ENCODE peak calls at places on chromosomes 2 and 18, in six cellular contexts. One of them, this sample, is unnamed.

GRCh38 chr2:128489580-128490273 is 171.1 kb upstream of the HS6ST1 start:
- DNase-seq in sigmoid colon: no peak
- DNase-seq in endodermal cell: peak
- DNase-seq in LNCaP clone FGC: no peak
- DNase-seq in foreskin keratinocyte: no peak
- DNase-seq in fibroblast of lung: no peak
- DNase-seq in this sample: no peak

GRCh38 chr18:73150199-73150598 is 282.4 kb upstream of the NETO1 start:
- DNase-seq in sigmoid colon: no peak
- DNase-seq in endodermal cell: no peak
- DNase-seq in LNCaP clone FGC: no peak
- DNase-seq in foreskin keratinocyte: no peak
- DNase-seq in fibroblast of lung: no peak
- DNase-seq in this sample: no peak

GRCh38 chr2:104858325-104858978 is 4.5 kb downstream of the POU3F3 start:
- DNase-seq in sigmoid colon: no peak
- DNase-seq in endodermal cell: no peak
- DNase-seq in LNCaP clone FGC: no peak
- DNase-seq in foreskin keratinocyte: no peak
- DNase-seq in fibroblast of lung: peak
- DNase-seq in this sample: no peak

GRCh38 chr2:144708641-144709040 is 188.7 kb upstream of the ZEB2 start:
- DNase-seq in sigmoid colon: no peak
- DNase-seq in endodermal cell: no peak
- DNase-seq in LNCaP clone FGC: no peak
- DNase-seq in foreskin keratinocyte: no peak
- DNase-seq in fibroblast of lung: no peak
- DNase-seq in this sample: no peak

GRCh38 chr18:50879302-50880107 is 587 bp downstream of the ME2 start:
- DNase-seq in sigmoid colon: no peak
- DNase-seq in endodermal cell: peak
- DNase-seq in LNCaP clone FGC: no peak
- DNase-seq in foreskin keratinocyte: no peak
- DNase-seq in fibroblast of lung: peak
- DNase-seq in this sample: no peak

GRCh38 chr2:143807192-143807591 is 678.0 kb downstream of the ARHGAP15 start:
- DNase-seq in sigmoid colon: no peak
- DNase-seq in endodermal cell: no peak
- DNase-seq in LNCaP clone FGC: no peak
- DNase-seq in foreskin keratinocyte: no peak
- DNase-seq in fibroblast of lung: no peak
- DNase-seq in this sample: no peak

GRCh38 chr18:40841473-40841872 is 1113.6 kb upstream of the PIK3C3 start:
- DNase-seq in sigmoid colon: no peak
- DNase-seq in endodermal cell: no peak
- DNase-seq in LNCaP clone FGC: no peak
- DNase-seq in foreskin keratinocyte: peak
- DNase-seq in fibroblast of lung: peak
- DNase-seq in this sample: no peak

GRCh38 chr2:96877513-96878159 is 7.8 kb upstream of the SEMA4C start:
- DNase-seq in sigmoid colon: no peak
- DNase-seq in endodermal cell: no peak
- DNase-seq in LNCaP clone FGC: no peak
- DNase-seq in foreskin keratinocyte: no peak
- DNase-seq in fibroblast of lung: no peak
- DNase-seq in this sample: no peak

GRCh38 chr18:33270297-33270696 is 170.2 kb downstream of the CCDC178 start:
- DNase-seq in sigmoid colon: no peak
- DNase-seq in endodermal cell: no peak
- DNase-seq in LNCaP clone FGC: no peak
- DNase-seq in foreskin keratinocyte: no peak
- DNase-seq in fibroblast of lung: no peak
- DNase-seq in this sample: no peak

DNA sequence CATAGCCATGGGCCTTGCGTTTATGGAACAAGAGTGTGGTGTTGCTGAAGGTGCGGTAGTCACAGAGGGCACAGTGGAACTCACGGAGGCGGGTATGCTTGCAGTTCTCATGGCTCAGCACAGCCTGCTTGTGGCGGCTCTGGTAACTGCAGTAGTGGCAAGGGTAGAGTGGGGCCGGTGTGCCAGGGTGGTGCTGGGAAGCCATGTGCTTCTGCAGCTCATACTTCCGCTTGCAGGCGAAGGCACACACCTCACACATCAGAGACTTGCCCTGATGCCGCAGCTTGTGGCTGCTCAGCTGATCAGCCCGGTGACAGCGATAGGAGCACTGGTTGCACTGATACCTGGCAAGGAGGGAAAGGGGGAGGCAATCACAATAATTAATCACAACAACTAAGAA is 14.7 kb downstream of the ZNF142 start:
- DNase-seq in sigmoid colon: no peak
- DNase-seq in endodermal cell: no peak
- DNase-seq in LNCaP clone FGC: no peak
- DNase-seq in foreskin keratinocyte: no peak
- DNase-seq in fibroblast of lung: no peak
- DNase-seq in this sample: no peak
- TF ChIP-seq CTCF in sigmoid colon: no peak
- TF ChIP-seq CTCF in endodermal cell: no peak
- TF ChIP-seq CTCF in LNCaP clone FGC: no peak
- TF ChIP-seq CTCF in foreskin keratinocyte: peak
- TF ChIP-seq CTCF in fibroblast of lung: no peak
- TF ChIP-seq CTCF in this sample: no peak

GRCh38 chr18:21191596-21192307 is 50.3 kb upstream of the GREB1L start:
- DNase-seq in sigmoid colon: no peak
- DNase-seq in endodermal cell: peak
- DNase-seq in LNCaP clone FGC: peak
- DNase-seq in foreskin keratinocyte: peak
- DNase-seq in fibroblast of lung: peak
- DNase-seq in this sample: no peak

GRCh38 chr18:21187886-21188285 is 54.1 kb upstream of the GREB1L start:
- DNase-seq in sigmoid colon: no peak
- DNase-seq in endodermal cell: no peak
- DNase-seq in LNCaP clone FGC: no peak
- DNase-seq in foreskin keratinocyte: no peak
- DNase-seq in fibroblast of lung: no peak
- DNase-seq in this sample: no peak

GRCh38 chr18:21196426-21196825 is 45.6 kb upstream of the GREB1L start:
- DNase-seq in sigmoid colon: no peak
- DNase-seq in endodermal cell: no peak
- DNase-seq in LNCaP clone FGC: no peak
- DNase-seq in foreskin keratinocyte: no peak
- DNase-seq in fibroblast of lung: no peak
- DNase-seq in this sample: no peak

GRCh38 chr18:21194871-21195771 is 46.9 kb upstream of the GREB1L start:
- DNase-seq in sigmoid colon: no peak
- DNase-seq in endodermal cell: no peak
- DNase-seq in LNCaP clone FGC: no peak
- DNase-seq in foreskin keratinocyte: peak
- DNase-seq in fibroblast of lung: peak
- DNase-seq in this sample: peak

DNA sequence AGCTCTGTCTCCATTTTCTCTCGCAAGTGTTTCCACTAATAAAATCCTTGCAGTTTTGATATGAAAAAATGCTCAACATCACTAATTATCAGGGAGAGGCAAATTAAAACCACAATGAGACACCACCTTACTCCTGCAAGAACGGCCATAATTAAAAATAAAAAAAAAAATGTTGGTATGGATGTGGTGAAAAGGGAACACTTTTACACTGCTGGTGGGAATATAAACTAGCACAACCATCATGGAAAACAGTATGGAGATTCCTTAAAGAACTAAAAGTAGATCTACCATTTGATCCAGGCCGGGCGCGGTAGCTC is 49.8 kb upstream of the GREB1L start:
- DNase-seq in sigmoid colon: no peak
- DNase-seq in endodermal cell: no peak
- DNase-seq in LNCaP clone FGC: no peak
- DNase-seq in foreskin keratinocyte: no peak
- DNase-seq in fibroblast of lung: no peak
- DNase-seq in this sample: no peak
- TF ChIP-seq CTCF in sigmoid colon: no peak
- TF ChIP-seq CTCF in endodermal cell: no peak
- TF ChIP-seq CTCF in LNCaP clone FGC: no peak
- TF ChIP-seq CTCF in foreskin keratinocyte: no peak
- TF ChIP-seq CTCF in fibroblast of lung: no peak
- TF ChIP-seq CTCF in this sample: no peak

DNA sequence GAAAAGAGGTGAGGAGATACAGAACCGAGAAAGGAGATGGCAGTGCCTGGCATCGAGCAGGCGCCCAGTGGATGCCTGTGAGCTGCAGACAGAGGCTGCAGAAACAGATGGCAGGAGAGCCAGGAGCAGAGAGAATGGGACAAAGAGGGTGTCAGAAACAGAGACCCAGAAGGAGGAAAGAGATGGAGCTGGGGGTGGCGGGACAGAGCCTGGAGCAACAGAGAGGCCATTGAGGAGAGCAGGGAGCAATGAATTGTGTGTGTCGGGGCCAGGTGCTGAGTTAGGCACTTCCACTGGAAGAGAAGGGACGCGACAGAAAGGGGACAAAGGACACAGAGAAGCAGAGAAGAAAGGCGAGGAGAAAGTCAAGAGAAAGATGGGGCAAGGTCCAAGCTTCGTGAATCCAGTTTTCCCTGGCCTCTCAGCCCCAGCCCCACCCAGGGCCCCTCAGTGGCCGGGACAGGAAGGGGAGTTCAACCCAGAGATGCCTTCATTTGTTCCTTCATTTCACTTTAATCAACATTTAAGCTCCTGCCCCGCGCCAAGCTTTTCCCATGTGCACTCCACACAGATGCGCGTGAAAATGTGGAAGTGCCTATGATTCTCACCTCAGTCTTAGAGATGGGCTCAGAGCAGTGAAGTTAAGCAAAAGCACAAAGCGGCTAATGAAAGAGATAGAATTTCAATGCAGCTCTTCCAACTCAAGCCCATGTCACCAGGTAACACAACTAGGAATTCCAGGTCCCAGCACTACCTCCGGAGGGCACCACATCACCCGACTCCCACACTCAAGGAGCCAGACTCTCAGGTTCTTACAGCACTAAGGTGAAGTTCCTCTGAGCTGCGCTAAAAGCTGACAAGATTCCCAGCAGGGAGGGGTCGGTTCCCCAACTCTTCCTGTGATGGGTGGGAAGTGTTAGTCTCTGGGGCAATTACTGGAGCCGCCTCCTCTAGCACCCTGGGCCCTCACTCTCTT is 55.2 kb downstream of the TNS1 start:
- DNase-seq in sigmoid colon: peak
- DNase-seq in endodermal cell: peak
- DNase-seq in LNCaP clone FGC: no peak
- DNase-seq in foreskin keratinocyte: no peak
- DNase-seq in fibroblast of lung: no peak
- DNase-seq in this sample: no peak
- TF ChIP-seq CTCF in sigmoid colon: no peak
- TF ChIP-seq CTCF in endodermal cell: peak
- TF ChIP-seq CTCF in LNCaP clone FGC: peak
- TF ChIP-seq CTCF in foreskin keratinocyte: no peak
- TF ChIP-seq CTCF in fibroblast of lung: no peak
- TF ChIP-seq CTCF in this sample: no peak

DNA sequence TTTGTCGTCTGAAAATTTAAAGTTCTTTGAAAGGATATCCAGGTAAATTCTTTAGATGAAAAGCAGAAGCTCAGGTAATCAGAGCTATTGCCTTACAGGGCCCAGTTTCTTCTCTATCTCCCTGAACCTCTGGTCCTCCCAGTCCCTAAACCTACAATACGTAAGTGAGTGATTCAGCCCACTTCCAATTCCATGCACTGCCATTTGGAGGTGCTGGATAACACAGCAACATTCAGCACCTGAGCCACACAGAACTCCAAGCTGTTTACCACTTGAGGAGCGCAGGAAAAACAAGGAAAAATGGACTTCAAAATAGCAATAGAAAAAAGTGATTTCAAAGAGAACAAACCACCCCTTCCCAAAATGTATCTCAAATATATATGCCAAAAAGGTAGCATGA is 105.0 kb upstream of the DNAJC10 start:
- DNase-seq in sigmoid colon: no peak
- DNase-seq in endodermal cell: peak
- DNase-seq in LNCaP clone FGC: no peak
- DNase-seq in foreskin keratinocyte: no peak
- DNase-seq in fibroblast of lung: no peak
- DNase-seq in this sample: no peak
- TF ChIP-seq CTCF in sigmoid colon: no peak
- TF ChIP-seq CTCF in endodermal cell: peak
- TF ChIP-seq CTCF in LNCaP clone FGC: peak
- TF ChIP-seq CTCF in foreskin keratinocyte: peak
- TF ChIP-seq CTCF in fibroblast of lung: no peak
- TF ChIP-seq CTCF in this sample: no peak

GRCh38 chr2:238974510-238975166 is 126.8 kb downstream of the TWIST2 start:
- DNase-seq in sigmoid colon: peak
- DNase-seq in endodermal cell: peak
- DNase-seq in LNCaP clone FGC: no peak
- DNase-seq in foreskin keratinocyte: peak
- DNase-seq in fibroblast of lung: peak
- DNase-seq in this sample: no peak
- TF ChIP-seq CTCF in sigmoid colon: no peak
- TF ChIP-seq CTCF in endodermal cell: peak
- TF ChIP-seq CTCF in LNCaP clone FGC: peak
- TF ChIP-seq CTCF in foreskin keratinocyte: peak
- TF ChIP-seq CTCF in fibroblast of lung: peak
- TF ChIP-seq CTCF in this sample: no peak

GRCh38 chr2:26510344-26510973 is 32.5 kb upstream of the OTOF start:
- DNase-seq in sigmoid colon: no peak
- DNase-seq in endodermal cell: no peak
- DNase-seq in LNCaP clone FGC: no peak
- DNase-seq in foreskin keratinocyte: no peak
- DNase-seq in fibroblast of lung: no peak
- DNase-seq in this sample: no peak
- TF ChIP-seq CTCF in sigmoid colon: no peak
- TF ChIP-seq CTCF in endodermal cell: no peak
- TF ChIP-seq CTCF in LNCaP clone FGC: no peak
- TF ChIP-seq CTCF in foreskin keratinocyte: no peak
- TF ChIP-seq CTCF in fibroblast of lung: no peak
- TF ChIP-seq CTCF in this sample: no peak

GRCh38 chr2:100066246-100066645 is 76.1 kb downstream of the AFF3 start:
- DNase-seq in sigmoid colon: no peak
- DNase-seq in endodermal cell: no peak
- DNase-seq in LNCaP clone FGC: peak
- DNase-seq in foreskin keratinocyte: no peak
- DNase-seq in fibroblast of lung: no peak
- DNase-seq in this sample: no peak
- TF ChIP-seq CTCF in sigmoid colon: no peak
- TF ChIP-seq CTCF in endodermal cell: no peak
- TF ChIP-seq CTCF in LNCaP clone FGC: no peak
- TF ChIP-seq CTCF in foreskin keratinocyte: no peak
- TF ChIP-seq CTCF in fibroblast of lung: no peak
- TF ChIP-seq CTCF in this sample: no peak

GRCh38 chr2:8681786-8682692 is at the start of gene ID2:
- DNase-seq in sigmoid colon: peak
- DNase-seq in endodermal cell: peak
- DNase-seq in LNCaP clone FGC: peak
- DNase-seq in foreskin keratinocyte: peak
- DNase-seq in fibroblast of lung: peak
- DNase-seq in this sample: peak
- TF ChIP-seq CTCF in sigmoid colon: no peak
- TF ChIP-seq CTCF in endodermal cell: peak
- TF ChIP-seq CTCF in LNCaP clone FGC: peak
- TF ChIP-seq CTCF in foreskin keratinocyte: peak
- TF ChIP-seq CTCF in fibroblast of lung: no peak
- TF ChIP-seq CTCF in this sample: no peak

This sample was measured in GM10248.